ENCODE peak calls at places on chromosomes 1 and 21, in eight cellular contexts. V is hepatic stellate cell, T is tibial artery, X is progenitor cell of endocrine pancreas, U is mammary epithelial cell, K is GM10248, R is T-helper 9 cell, P is NCI-H2029 treated with DMSO at 0.1 percent for 48 hours. D is an unnamed sample.

GRCh38 chr21:25487046-25487594 is 120.2 kb downstream of the MRPL39 start:
- DNase-seq in K (peak; percentile 28), R (no peak), T (no peak), U (no peak), X (no peak), V (no peak), P (no peak), D (no peak)

GRCh38 chr1:37452416-37452815 is 22.0 kb upstream of the ZC3H12A start:
- DNase-seq in P (no peak), X (no peak), V (no peak), K (no peak), U (no peak), R (no peak), T (no peak), D (no peak)

GRCh38 chr1:167499657-167500056 is 18.7 kb downstream of the CD247 start:
- DNase-seq in T (no peak), P (no peak), V (no peak), X (no peak), R (no peak), U (no peak), K (peak; percentile 79), D (no peak)

GRCh38 chr1:59083946-59084865 is 212.7 kb upstream of the FGGY start:
- DNase-seq in P (no peak), X (no peak), T (no peak), R (no peak), V (no peak), U (peak; percentile 46), K (no peak), D (no peak)

GRCh38 chr1:184533049-184533448 is 146.2 kb downstream of the C1orf21 start:
- DNase-seq in T (no peak), X (no peak), R (no peak), P (no peak), U (no peak), K (no peak), V (no peak), D (no peak)

GRCh38 chr1:29196863-29197589 is 15.3 kb upstream of the SRSF4 start:
- DNase-seq in T (no peak), R (no peak), P (no peak), U (peak; percentile 55), K (no peak), X (no peak), V (peak; percentile 94), D (no peak)

GRCh38 chr1:180586671-180587155 is 27.9 kb downstream of the OVAAL start:
- DNase-seq in U (peak; percentile 84), K (no peak), X (no peak), R (no peak), P (peak; percentile 98), T (no peak), V (peak; percentile 52), D (no peak)

GRCh38 chr1:150168960-150169565 is 19.3 kb downstream of the PLEKHO1 start:
- DNase-seq in U (peak; percentile 24), T (peak; percentile 62), P (no peak), X (peak; percentile 67), V (peak; percentile 76), K (peak; percentile 77), R (peak; percentile 48), D (peak; percentile 82)

GRCh38 chr1:186155594-186155993 is 219.5 kb downstream of the TPR start:
- DNase-seq in K (peak; percentile 19), P (no peak), R (no peak), U (peak; percentile 71), X (no peak), V (peak; percentile 32), T (no peak), D (no peak)

GRCh38 chr21:46005081-46005480 is 23.5 kb downstream of the COL6A1 start:
- DNase-seq in U (no peak), P (no peak), K (no peak), X (no peak), T (no peak), V (no peak), R (no peak), D (no peak)

GRCh38 chr1:79431341-79431740 is 424.8 kb upstream of the ADGRL4 start:
- DNase-seq in X (no peak), P (no peak), T (no peak), R (no peak), K (no peak), V (no peak), U (no peak), D (no peak)

GRCh38 chr1:61081637-61082335 is 575 bp upstream of the NFIA start:
- DNase-seq in V (no peak), X (no peak), T (no peak), U (no peak), P (peak; percentile 86), K (no peak), R (peak; percentile 38), D (peak; percentile 75)

GRCh38 chr1:2229921-2230700 is 2.0 kb downstream of the SKI start:
- DNase-seq in K (no peak), P (no peak), V (peak; percentile 65), R (no peak), U (peak; percentile 53), X (no peak), T (peak; percentile 65), D (peak; percentile 66)

GRCh38 chr1:205920159-205920558 is 23.1 kb downstream of the SLC26A9 start:
- DNase-seq in P (peak; percentile 87), R (no peak), U (no peak), K (no peak), T (peak; percentile 34), V (peak; percentile 53), X (no peak), D (no peak)

GRCh38 chr1:230713915-230714764 is at the start of gene AGT:
- DNase-seq in V (peak; percentile 87), P (peak; percentile 47), X (no peak), R (no peak), T (peak; percentile 83), U (no peak), K (no peak), D (peak; percentile 77)

GRCh38 chr1:48552420-48552819 is 80.4 kb upstream of the SPATA6 start:
- DNase-seq in X (no peak), K (no peak), R (no peak), P (peak; percentile 76), U (peak; percentile 37), T (no peak), V (no peak), D (no peak)

GRCh38 chr1:94456736-94457135 is 38.5 kb downstream of the ABCD3 start:
- DNase-seq in V (no peak), R (no peak), P (no peak), U (peak; percentile 5), T (no peak), K (no peak), X (no peak), D (no peak)

GRCh38 chr1:227951624-227952373 is 4.1 kb upstream of the WNT9A start:
- DNase-seq in P (no peak), T (no peak), R (no peak), K (no peak), U (no peak), X (peak; percentile 6), V (no peak), D (no peak)

GRCh38 chr1:46653405-46653853 is 14.7 kb downstream of the ATPAF1 start:
- DNase-seq in U (no peak), R (no peak), P (no peak), K (no peak), X (no peak), V (no peak), T (no peak), D (no peak)

GRCh38 chr1:95916616-95917015 is 682.6 kb downstream of the RWDD3 start:
- DNase-seq in X (no peak), T (no peak), P (no peak), K (no peak), R (no peak), V (no peak), U (no peak), D (no peak)

GRCh38 chr21:17391811-17392340 is 121.0 kb upstream of the CXADR start:
- DNase-seq in X (no peak), T (no peak), U (no peak), P (no peak), V (no peak), K (no peak), R (no peak), D (no peak)

GRCh38 chr21:41812679-41813078 is 45.8 kb upstream of the RIPK4 start:
- DNase-seq in X (no peak), P (no peak), R (no peak), T (no peak), K (no peak), U (no peak), V (no peak), D (no peak)

GRCh38 chr1:99281109-99281508 is 16.8 kb downstream of the PLPPR4 start:
- DNase-seq in R (no peak), U (no peak), K (no peak), X (no peak), P (no peak), V (no peak), T (no peak), D (no peak)

GRCh38 chr1:168135116-168135981 is 1.4 kb downstream of the GPR161 start:
- DNase-seq in P (no peak), K (no peak), V (no peak), U (peak; percentile 40), R (no peak), X (no peak), T (no peak), D (no peak)

GRCh38 chr1:46991083-46991923 is 32.2 kb upstream of the CYP4X1 start:
- DNase-seq in K (no peak), R (no peak), U (no peak), X (no peak), T (no peak), V (no peak), P (peak; percentile 53), D (no peak)